ENCODE peak calls at places on chromosomes 13 and 19, in ten cellular contexts. T is progenitor cell of endocrine pancreas; Y is BE2C; M is thoracic aorta; K is Calu3; O is colonic mucosa; J is CD8-positive, alpha-beta T cell; P is WTC11; U is IMR-90; I is coronary artery. G is an unnamed sample.

GRCh38 chr19:38070573-38070972 is 153.4 kb downstream of the DPF1 start:
- DNase-seq in Y (no peak), U (peak), O (no peak), J (no peak), T (no peak), I (no peak), K (peak), M (no peak), P (no peak), G (no peak)

GRCh38 chr19:47032171-47032811 is 12.7 kb downstream of the NPAS1 start:
- DNase-seq in J (peak), U (no peak), M (no peak), O (peak), K (peak), I (no peak), P (peak), Y (peak), T (peak), G (no peak)

GRCh38 chr13:43487885-43488284 is 298.9 kb downstream of the ENOX1 start:
- DNase-seq in Y (no peak), T (no peak), U (no peak), P (no peak), O (no peak), I (no peak), K (no peak), J (no peak), M (no peak), G (no peak)

GRCh38 chr13:34412817-34413365 is 529.2 kb upstream of the NBEA start:
- DNase-seq in Y (no peak), P (no peak), U (no peak), T (no peak), O (no peak), K (peak), M (no peak), I (no peak), J (no peak), G (no peak)

GRCh38 chr13:44040754-44041100 is 161.0 kb downstream of the LACC1 start:
- DNase-seq in Y (no peak), O (no peak), I (no peak), K (no peak), P (no peak), U (peak), M (no peak), T (no peak), J (no peak), G (no peak)

GRCh38 chr19:29287061-29287460 is 74.1 kb upstream of the UQCRFS1 start:
- DNase-seq in T (no peak), M (no peak), Y (no peak), K (no peak), P (no peak), O (no peak), J (no peak), U (no peak), I (no peak), G (no peak)

GRCh38 chr19:32814624-32815023 is 54.9 kb downstream of the SLC7A9 start:
- DNase-seq in Y (no peak), O (no peak), J (no peak), I (no peak), U (no peak), P (no peak), K (no peak), T (no peak), M (no peak), G (no peak)

GRCh38 chr19:3423183-3423829 is 56.9 kb downstream of the NFIC start:
- DNase-seq in Y (peak), I (no peak), P (no peak), M (no peak), T (no peak), O (no peak), J (no peak), K (no peak), U (peak), G (no peak)

GRCh38 chr19:58553799-58554493 is 959 bp downstream of the CHMP2A start:
- DNase-seq in Y (no peak), I (peak), P (no peak), T (no peak), O (no peak), J (no peak), M (no peak), U (no peak), K (no peak), G (no peak)

GRCh38 chr13:102197193-102197592 is 204.7 kb downstream of the FGF14 start:
- DNase-seq in O (no peak), K (peak), Y (peak), P (peak), T (no peak), I (no peak), U (peak), M (no peak), J (no peak), G (no peak)

GRCh38 chr13:73717632-73718031 is 416.6 kb downstream of the KLF12 start:
- DNase-seq in O (no peak), K (no peak), M (no peak), J (no peak), T (no peak), P (no peak), U (peak), I (no peak), Y (no peak), G (no peak)

GRCh38 chr13:95117092-95117491 is 184.2 kb downstream of the ABCC4 start:
- DNase-seq in T (no peak), Y (no peak), I (no peak), M (no peak), U (no peak), O (no peak), J (no peak), K (no peak), P (no peak), G (no peak)

GRCh38 chr13:18952225-18953016 is 229.2 kb downstream of the TUBA3C start:
- DNase-seq in P (no peak), I (no peak), T (no peak), Y (no peak), O (no peak), J (no peak), M (no peak), K (no peak), U (no peak), G (no peak)

GRCh38 chr13:41313659-41314197 is 2.7 kb downstream of the NAA16 start:
- DNase-seq in P (no peak), K (no peak), T (no peak), O (no peak), M (no peak), I (no peak), J (no peak), U (no peak), Y (no peak), G (no peak)

GRCh38 chr13:43805071-43805468 is 18.3 kb upstream of the ENOX1 start:
- DNase-seq in P (no peak), I (no peak), K (peak), U (peak), J (no peak), T (no peak), O (no peak), Y (no peak), M (no peak), G (no peak)

GRCh38 chr13:98965325-98965724 is 12.5 kb downstream of the DOCK9 start:
- DNase-seq in J (no peak), U (no peak), I (no peak), P (no peak), O (no peak), K (no peak), M (no peak), Y (no peak), T (no peak), G (no peak)

GRCh38 chr19:16160445-16160942 is 12.8 kb downstream of the CIB3 start:
- DNase-seq in P (no peak), U (no peak), K (no peak), O (no peak), J (no peak), T (no peak), Y (no peak), I (no peak), M (no peak), G (no peak)

GRCh38 chr19:13839193-13839937 is 37.6 kb upstream of the NANOS3 start:
- DNase-seq in U (peak), Y (peak), I (peak), J (peak), P (peak), M (no peak), K (peak), T (no peak), O (peak), G (peak)
- TF ChIP-seq CTCF in U (peak), Y (peak), I (no peak), J (no peak), P (no peak), M (peak), K (no peak), T (no peak), O (no peak), G (no peak)

GRCh38 chr19:55042688-55043087 is 4.6 kb upstream of the GP6 start:
- DNase-seq in P (no peak), T (no peak), O (no peak), J (no peak), M (no peak), I (no peak), K (no peak), U (no peak), Y (no peak), G (no peak)

GRCh38 chr19:55044286-55044685 is 6.2 kb upstream of the GP6 start:
- DNase-seq in J (no peak), O (no peak), K (no peak), M (no peak), I (no peak), U (no peak), Y (no peak), T (no peak), P (no peak), G (no peak)

GRCh38 chr19:55041244-55041626 is 3.2 kb upstream of the GP6 start:
- DNase-seq in M (no peak), I (no peak), J (no peak), K (no peak), T (no peak), P (no peak), Y (no peak), O (no peak), U (no peak), G (no peak)

GRCh38 chr19:55042344-55042678 is 4.2 kb upstream of the GP6 start:
- DNase-seq in J (no peak), T (no peak), U (no peak), P (no peak), O (no peak), M (no peak), K (no peak), Y (no peak), I (no peak), G (no peak)

DNA sequence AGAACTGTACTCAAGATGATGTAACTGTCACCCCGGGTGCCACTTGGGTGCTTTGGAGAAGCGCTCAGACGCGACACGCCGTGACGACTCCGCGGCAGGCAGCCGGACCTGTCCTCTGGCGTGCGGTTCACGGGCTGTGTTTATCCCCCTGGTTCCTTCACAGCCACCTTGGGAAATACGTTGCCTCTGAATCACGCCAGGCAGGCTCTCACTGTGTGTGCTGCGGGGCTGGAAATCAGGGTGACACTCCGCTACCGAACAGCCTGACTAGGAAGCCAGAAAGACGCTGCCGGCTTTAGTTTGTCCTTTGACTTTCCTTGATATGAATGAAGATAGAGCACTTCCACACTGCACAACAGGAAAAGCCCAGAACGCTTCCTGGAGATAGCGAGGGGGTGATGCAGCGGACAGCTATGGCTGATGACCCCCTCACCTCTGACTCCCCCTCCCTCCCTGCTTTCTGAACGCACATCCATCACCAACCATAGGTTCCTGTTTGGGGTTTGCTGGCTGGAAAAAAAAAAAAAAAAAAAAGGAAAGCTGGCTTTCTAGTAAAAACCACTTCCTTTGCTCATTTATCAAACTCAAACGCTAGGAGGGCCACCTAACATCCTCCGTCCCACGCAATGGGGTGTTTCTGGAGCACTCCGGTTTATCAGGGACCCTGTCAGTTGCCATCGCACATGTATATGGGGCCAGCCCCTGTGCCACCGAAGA is 3.7 kb upstream of the GP6 start:
- DNase-seq in I (no peak), Y (no peak), K (no peak), M (no peak), T (no peak), P (no peak), J (no peak), O (no peak), U (no peak), G (no peak)
- TF ChIP-seq CTCF in I (no peak), Y (no peak), K (no peak), M (no peak), T (no peak), P (no peak), J (no peak), O (no peak), U (no peak), G (no peak)

DNA sequence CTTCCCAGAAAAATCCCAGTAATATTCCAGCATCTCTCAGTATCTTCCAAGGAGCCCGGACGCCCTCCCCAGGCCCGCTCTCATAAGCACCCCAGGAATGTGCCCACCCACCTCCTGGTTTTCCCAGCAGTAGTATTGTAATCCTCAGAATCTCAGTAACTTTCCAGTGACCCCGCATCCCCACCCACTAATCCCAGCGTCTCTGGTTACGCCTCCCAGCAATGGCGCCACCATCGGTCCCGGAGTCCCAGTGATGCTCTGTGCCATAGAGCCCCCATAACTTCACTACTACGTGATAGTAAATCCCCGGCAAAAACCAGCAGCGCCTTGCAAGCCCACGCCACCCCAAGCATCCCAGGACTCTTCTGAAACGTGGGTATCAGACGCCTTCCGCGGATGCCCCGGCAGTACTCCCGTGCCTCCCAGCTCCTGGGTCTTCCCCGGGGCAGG is 961 bp upstream of the PNPLA6 start:
- DNase-seq in M (peak), Y (peak), I (peak), U (peak), O (peak), T (no peak), K (peak), P (peak), J (peak), G (no peak)
- TF ChIP-seq CTCF in M (no peak), Y (peak), I (no peak), U (peak), O (no peak), T (peak), K (no peak), P (no peak), J (no peak), G (no peak)

GRCh38 chr19:9967326-9967725 is 31.0 kb upstream of the OLFM2 start:
- DNase-seq in P (no peak), Y (no peak), U (peak), J (no peak), K (no peak), O (no peak), I (no peak), T (no peak), M (no peak), G (no peak)
- TF ChIP-seq CTCF in P (no peak), Y (no peak), U (no peak), J (no peak), K (no peak), O (no peak), I (no peak), T (no peak), M (no peak), G (no peak)

DNA sequence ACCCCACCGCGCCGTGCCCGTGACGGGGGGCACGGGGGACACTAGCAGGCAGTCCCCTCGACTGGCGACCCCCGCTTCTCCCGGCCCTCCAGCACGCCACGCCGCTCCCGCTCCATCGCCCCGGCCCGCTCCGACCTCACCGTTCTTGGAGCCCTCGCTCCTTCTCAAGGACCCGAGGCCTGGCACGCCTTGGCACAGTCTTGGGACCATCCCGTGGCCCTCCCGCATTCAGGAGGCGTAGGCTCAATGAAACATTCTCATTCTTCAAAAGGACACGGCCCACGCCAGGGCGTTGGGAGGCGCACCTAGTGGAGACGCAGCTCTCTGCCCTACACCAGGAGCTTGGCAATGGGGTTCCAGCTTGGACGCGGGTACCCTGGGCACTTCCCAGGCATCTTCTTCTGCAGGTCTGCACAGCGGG is 473 bp upstream of the CERS1 start:
- DNase-seq in J (no peak), T (no peak), M (no peak), I (no peak), O (no peak), P (peak), U (no peak), Y (no peak), K (no peak), G (no peak)
- TF ChIP-seq CTCF in J (no peak), T (no peak), M (no peak), I (no peak), O (no peak), P (no peak), U (no peak), Y (no peak), K (no peak), G (peak)

GRCh38 chr19:42225718-42226292 is 5.7 kb downstream of the ZNF526 start:
- DNase-seq in U (no peak), Y (no peak), K (no peak), I (no peak), O (no peak), P (no peak), M (no peak), J (no peak), T (no peak), G (no peak)
- TF ChIP-seq CTCF in U (no peak), Y (no peak), K (no peak), I (no peak), O (no peak), P (no peak), M (no peak), J (no peak), T (no peak), G (no peak)

G was measured in GM12864.